ENCODE peak calls at places on chromosome 21, in ten cellular contexts. S is NCI-H1417 treated with DMSO at 0.1 percent for 48 hours; U is DMS79 treated with DMSO at 0.1 percent for 48 hours; K is BJ; W is left colon; Q is NCI-H510A treated with DMSO at 0.1 percent for 48 hours; C is NCI-H2081; V is iPS DF 6.9; Z is activated CD8-positive, alpha-beta memory T cell treated with anti-CD3 and anti-CD28 coated beads for 24 hours; N is ovary. T is an unnamed sample.
A peak's percentile ranks its signal among the peaks of the same experiment; 100 is the strongest.

GRCh38 chr21:43864806-43865470 is at the start of gene AGPAT3:
- DNase-seq in S (no peak), U (no peak), K (no peak), W (peak; percentile 43), Q (no peak), C (no peak), V (no peak), Z (peak; percentile 70), N (peak; percentile 56), T (peak; percentile 71)

GRCh38 chr21:35779690-35780570 is 280.4 kb downstream of the SETD4 start:
- DNase-seq in S (no peak), U (no peak), K (peak; percentile 98), W (no peak), Q (no peak), C (no peak), V (no peak), Z (no peak), N (no peak), T (no peak)

GRCh38 chr21:16588433-16588860 is 858.7 kb downstream of the USP25 start:
- DNase-seq in S (peak; percentile 74), U (peak; percentile 59), K (peak; percentile 31), W (peak; percentile 20), Q (no peak), C (peak; percentile 38), V (no peak), Z (no peak), N (peak; percentile 77), T (peak; percentile 85)

GRCh38 chr21:41168391-41169257 is 664 bp downstream of the BACE2 start:
- DNase-seq in S (no peak), U (peak; percentile 77), K (no peak), W (peak; percentile 65), Q (peak; percentile 57), C (no peak), V (no peak), Z (no peak), N (peak; percentile 60), T (no peak)

GRCh38 chr21:35436899-35437298 is 387.8 kb upstream of the RUNX1 start:
- DNase-seq in S (no peak), U (no peak), K (no peak), W (no peak), Q (no peak), C (no peak), V (no peak), Z (no peak), N (no peak), T (no peak)

GRCh38 chr21:41207401-41208388 is 39.7 kb downstream of the BACE2 start:
- DNase-seq in S (no peak), U (peak; percentile 45), K (peak; percentile 8), W (peak; percentile 52), Q (peak; percentile 11), C (no peak), V (no peak), Z (no peak), N (no peak), T (no peak)

GRCh38 chr21:44871576-44872265 is 1.8 kb downstream of the PTTG1IP start:
- DNase-seq in S (no peak), U (no peak), K (peak; percentile 44), W (peak; percentile 60), Q (no peak), C (no peak), V (no peak), Z (no peak), N (peak; percentile 19), T (peak; percentile 78)

GRCh38 chr21:29430030-29430429 is 131.3 kb downstream of the BACH1 start:
- DNase-seq in S (no peak), U (no peak), K (no peak), W (no peak), Q (no peak), C (no peak), V (no peak), Z (no peak), N (no peak), T (no peak)

GRCh38 chr21:29017639-29018237 is 1.4 kb downstream of the RWDD2B start:
- DNase-seq in S (no peak), U (no peak), K (no peak), W (no peak), Q (no peak), C (no peak), V (no peak), Z (no peak), N (no peak), T (no peak)

GRCh38 chr21:38039369-38039768 is 123.1 kb upstream of the KCNJ6 start:
- DNase-seq in S (no peak), U (no peak), K (no peak), W (no peak), Q (no peak), C (no peak), V (no peak), Z (no peak), N (no peak), T (no peak)

GRCh38 chr21:41361786-41362604 is at the start of gene MX2:
- DNase-seq in S (no peak), U (peak; percentile 77), K (peak; percentile 74), W (peak; percentile 59), Q (no peak), C (no peak), V (no peak), Z (peak; percentile 84), N (no peak), T (peak; percentile 90)

GRCh38 chr21:28283652-28284490 is 708.8 kb downstream of the LTN1 start:
- DNase-seq in S (no peak), U (no peak), K (peak; percentile 70), W (no peak), Q (no peak), C (no peak), V (no peak), Z (no peak), N (no peak), T (no peak)

GRCh38 chr21:39867198-39867650 is at the start of gene PCP4:
- DNase-seq in S (peak; percentile 66), U (peak; percentile 86), K (no peak), W (peak; percentile 61), Q (peak; percentile 81), C (peak; percentile 73), V (peak; percentile 77), Z (peak; percentile 61), N (no peak), T (no peak)